ENCODE peak calls at places on chromosomes 2 and 18, in ten cellular contexts. V is stomach, M is MM.1S, J is colonic mucosa, U is breast epithelium, Q is HCT116, I is pancreas, X is left lung, O is psoas muscle, C is Karpas-422. W is an unnamed sample. For H3K9me3 and H3K36me3, the result is how much of the 10 kb centered on the place peaks cover.

GRCh38 chr2:98478088-98478551 is 33.5 kb downstream of the INPP4A start:
- DNase-seq in O (no peak), J (no peak), M (no peak), V (no peak), X (no peak), C (no peak), Q (no peak), U (no peak), I (no peak), W (no peak)

GRCh38 chr2:100451734-100452133 is 18.5 kb upstream of the NMS start:
- DNase-seq in Q (no peak), V (no peak), M (no peak), J (no peak), C (no peak), U (no peak), O (no peak), X (no peak), I (no peak), W (no peak)

GRCh38 chr2:202270487-202270886 is 4.9 kb downstream of the NOP58 start:
- DNase-seq in U (no peak), Q (no peak), M (no peak), J (no peak), C (peak), O (no peak), I (no peak), X (no peak), V (no peak), W (no peak)

GRCh38 chr2:214410918-214411554 is at the start of gene VWC2L:
- DNase-seq in Q (peak), O (peak), X (peak), J (peak), U (peak), I (peak), C (peak), M (peak), V (peak), W (no peak)

GRCh38 chr18:46053368-46054095 is 18.5 kb downstream of the PSTPIP2 start:
- DNase-seq in X (no peak), C (no peak), J (no peak), O (no peak), V (no peak), M (no peak), U (no peak), I (no peak), Q (no peak), W (no peak)

GRCh38 chr18:23228102-23229051 is 93.1 kb downstream of the CABLES1 start:
- DNase-seq in C (peak), U (no peak), Q (no peak), M (peak), V (no peak), J (no peak), O (no peak), I (no peak), X (no peak), W (no peak)

GRCh38 chr2:191166111-191166755 is 15.4 kb upstream of the STAT4 start:
- DNase-seq in I (no peak), U (no peak), J (no peak), C (no peak), M (no peak), X (no peak), Q (no peak), V (no peak), O (no peak), W (no peak)

GRCh38 chr2:149744845-149745244 is 157.3 kb upstream of the MMADHC start:
- DNase-seq in C (no peak), X (no peak), V (no peak), U (no peak), Q (no peak), O (no peak), M (no peak), I (no peak), J (no peak), W (no peak)

GRCh38 chr2:130371723-130372054 is 15.8 kb downstream of the PTPN18 start:
- DNase-seq in O (no peak), Q (no peak), V (no peak), X (no peak), C (no peak), I (no peak), M (no peak), U (peak), J (no peak), W (no peak)

GRCh38 chr18:26493021-26493420 is 55.3 kb downstream of the KCTD1 start:
- DNase-seq in X (no peak), V (no peak), M (no peak), C (no peak), U (no peak), O (no peak), I (no peak), Q (no peak), J (no peak), W (no peak)

GRCh38 chr2:199348871-199349270 is 108.9 kb downstream of the SATB2 start:
- DNase-seq in Q (no peak), X (no peak), I (no peak), V (no peak), M (no peak), U (no peak), C (no peak), J (no peak), O (no peak), W (no peak)

GRCh38 chr2:109562421-109562820 is 51.3 kb downstream of the SEPTIN10 start:
- DNase-seq in U (no peak), X (no peak), J (no peak), O (no peak), V (no peak), I (no peak), Q (peak), M (no peak), C (no peak), W (no peak)

GRCh38 chr2:191917967-191918651 is 71.2 kb upstream of the CAVIN2 start:
- DNase-seq in X (no peak), M (no peak), V (no peak), J (no peak), O (no peak), C (no peak), U (no peak), Q (no peak), I (no peak), W (no peak)

GRCh38 chr2:208648368-208648767 is 241.8 kb downstream of the PTH2R start:
- DNase-seq in M (no peak), U (no peak), Q (no peak), V (no peak), C (no peak), I (no peak), J (no peak), X (no peak), O (no peak), W (no peak)

GRCh38 chr2:42219160-42219559 is 50.0 kb downstream of the EML4 start:
- DNase-seq in M (no peak), Q (no peak), J (no peak), I (no peak), U (no peak), O (no peak), C (no peak), V (no peak), X (no peak), W (no peak)

GRCh38 chr2:156430236-156430977 is 5.8 kb upstream of the GPD2 start:
- DNase-seq in O (no peak), U (no peak), J (no peak), V (no peak), X (no peak), I (no peak), C (no peak), M (no peak), Q (no peak), W (no peak)

GRCh38 chr2:186687774-186688173 is 6.1 kb upstream of the FAM171B start:
- DNase-seq in C (no peak), J (no peak), U (no peak), Q (no peak), I (no peak), X (no peak), O (no peak), M (no peak), V (no peak), W (no peak)

GRCh38 chr2:65024149-65024829 is 31.9 kb upstream of the CEP68 start:
- DNase-seq in V (no peak), Q (peak), C (no peak), X (no peak), J (no peak), M (no peak), U (no peak), O (no peak), I (no peak), W (no peak)

GRCh38 chr2:195364015-195364965 is 292.7 kb upstream of the SLC39A10 start:
- DNase-seq in O (no peak), X (no peak), M (no peak), I (no peak), U (no peak), Q (no peak), V (no peak), C (no peak), J (no peak), W (no peak)

GRCh38 chr2:115290478-115290877 is 848.0 kb downstream of the DPP10 start:
- DNase-seq in Q (no peak), I (no peak), O (no peak), J (no peak), U (no peak), V (no peak), X (no peak), M (no peak), C (no peak), W (no peak)

GRCh38 chr18:36296591-36297418 is 708 bp upstream of the FHOD3 start:
- DNase-seq in O (peak), X (peak), M (peak), C (no peak), Q (peak), I (peak), J (peak), V (no peak), U (peak), W (no peak)

GRCh38 chr2:198293281-198293680 is 488.9 kb downstream of the PLCL1 start:
- DNase-seq in J (no peak), I (no peak), X (no peak), V (no peak), U (no peak), Q (no peak), O (no peak), M (no peak), C (no peak), W (no peak)

DNA sequence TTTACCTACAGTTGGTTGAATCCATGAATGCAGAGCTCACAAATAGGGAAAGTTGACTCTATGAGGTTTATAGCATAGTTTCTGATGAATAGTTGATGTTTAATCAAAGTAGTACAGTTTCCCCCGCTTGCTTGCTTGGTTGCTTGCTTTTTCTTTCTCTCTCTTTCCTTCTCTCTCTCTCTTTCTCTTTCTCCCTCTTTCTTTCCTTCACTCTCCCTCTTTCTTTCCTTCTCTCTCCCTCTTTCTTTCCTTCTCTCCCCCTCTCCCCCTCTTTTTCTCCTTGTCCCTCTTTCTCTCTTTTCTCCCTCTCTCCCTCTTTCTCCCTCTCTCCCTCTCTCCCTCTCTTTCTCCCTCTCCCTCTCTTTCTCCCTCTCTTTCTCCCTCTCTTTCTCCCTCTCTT is 999.9 kb upstream of the CELF4 start:
- DNase-seq in J (no peak), C (no peak), U (no peak), M (no peak), V (no peak), X (no peak), I (no peak), O (no peak), Q (no peak), W (no peak)
- H3K9me3 ChIP-seq in J (under half), C (under half), U (under half), M (under half), V (under half), X (under half), I (under half), O (under half), Q (under half), W (under half)

GRCh38 chr2:43943809-43944452 is 51.9 kb downstream of the LRPPRC start:
- DNase-seq in I (no peak), V (no peak), O (no peak), U (no peak), J (no peak), Q (no peak), C (no peak), X (no peak), M (no peak), W (no peak)

GRCh38 chr2:43950383-43951008 is 45.3 kb downstream of the LRPPRC start:
- DNase-seq in X (no peak), M (peak), V (no peak), O (no peak), C (peak), J (no peak), Q (peak), U (no peak), I (no peak), W (no peak)

GRCh38 chr2:43945439-43945838 is 50.4 kb downstream of the LRPPRC start:
- DNase-seq in O (no peak), I (no peak), U (no peak), J (no peak), Q (no peak), C (no peak), M (no peak), V (no peak), X (no peak), W (no peak)

GRCh38 chr2:43944915-43945314 is 50.9 kb downstream of the LRPPRC start:
- DNase-seq in V (no peak), X (no peak), O (no peak), J (no peak), M (no peak), U (no peak), I (no peak), Q (no peak), C (peak), W (no peak)

GRCh38 chr2:43948370-43948769 is 47.4 kb downstream of the LRPPRC start:
- DNase-seq in I (no peak), V (no peak), U (no peak), Q (no peak), M (no peak), J (no peak), X (no peak), C (no peak), O (no peak), W (no peak)
- H3K36me3 ChIP-seq in I (half or more), V (half or more), U (under half), Q (half or more), M (under half), J (under half), X (half or more), C (half or more), O (half or more), W (half or more)

DNA sequence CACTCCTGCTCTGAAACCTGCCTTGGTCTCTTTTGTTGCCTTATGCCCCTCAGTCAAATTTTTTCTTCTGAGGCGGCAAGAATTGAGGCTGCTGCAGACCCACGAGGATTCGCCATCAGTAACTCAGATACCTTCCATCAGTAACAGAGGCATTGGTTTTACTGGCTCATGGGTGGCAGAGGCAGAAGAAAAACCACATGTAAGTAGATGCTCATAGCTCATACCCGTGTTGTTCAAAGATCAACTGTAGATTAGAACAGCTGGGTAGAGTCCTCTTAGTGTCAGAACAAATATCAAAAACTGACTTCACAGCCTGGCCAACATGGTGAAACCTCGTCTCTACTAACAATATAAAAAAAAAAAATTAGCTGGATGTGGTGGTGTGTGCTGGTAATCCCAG is 598.0 kb upstream of the SOX11 start:
- DNase-seq in U (no peak), I (no peak), M (no peak), O (no peak), X (no peak), C (no peak), V (no peak), Q (no peak), J (no peak), W (no peak)
- H3K9me3 ChIP-seq in U (under half), I (under half), M (under half), O (under half), X (under half), C (under half), V (under half), Q (under half), J (under half), W (under half)

GRCh38 chr18:48638896-48639771 is 100.3 kb downstream of the CTIF start:
- DNase-seq in U (no peak), J (no peak), I (no peak), O (no peak), V (no peak), X (no peak), Q (no peak), M (no peak), C (peak), W (no peak)
- H3K36me3 ChIP-seq in U (under half), J (under half), I (under half), O (under half), V (under half), X (under half), Q (under half), M (under half), C (under half), W (under half)

DNA sequence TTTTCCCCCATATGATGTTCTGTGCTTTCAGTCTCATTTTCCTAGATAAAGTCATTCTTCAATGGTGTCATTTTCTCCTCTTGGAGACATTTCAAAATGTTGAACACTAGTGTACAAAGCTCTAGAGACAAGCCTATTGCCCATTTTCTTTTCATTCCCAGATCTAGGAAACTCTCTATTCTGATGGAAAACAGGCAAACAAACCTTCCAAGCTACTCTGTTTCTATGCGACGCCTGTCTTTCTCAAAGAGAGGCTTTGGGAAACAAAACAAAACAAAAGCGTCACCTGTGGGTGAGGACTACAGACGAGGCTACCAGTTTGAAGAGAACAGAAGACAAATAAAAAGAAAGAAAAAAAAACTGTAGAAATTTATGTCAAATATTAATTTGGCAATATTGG is 311.0 kb downstream of the CBLN2 start:
- DNase-seq in V (no peak), J (no peak), X (no peak), C (no peak), U (no peak), I (no peak), M (no peak), Q (no peak), O (no peak), W (no peak)
- H3K9me3 ChIP-seq in V (under half), J (under half), X (under half), C (under half), U (under half), I (under half), M (under half), Q (under half), O (under half), W (under half)

GRCh38 chr2:151819920-151820319 is 8.3 kb downstream of the ARL5A start:
- DNase-seq in U (no peak), M (no peak), X (no peak), V (no peak), I (no peak), J (no peak), C (no peak), O (no peak), Q (no peak), W (no peak)

GRCh38 chr2:151815821-151816489 is 12.3 kb downstream of the ARL5A start:
- DNase-seq in J (no peak), O (no peak), I (no peak), U (no peak), X (no peak), Q (no peak), V (no peak), M (no peak), C (no peak), W (no peak)

GRCh38 chr2:151816858-151817257 is 11.4 kb downstream of the ARL5A start:
- DNase-seq in M (no peak), U (no peak), J (no peak), V (no peak), I (no peak), Q (no peak), C (no peak), X (no peak), O (no peak), W (no peak)

GRCh38 chr2:151823651-151824050 is 4.6 kb downstream of the ARL5A start:
- DNase-seq in O (no peak), V (no peak), C (no peak), X (no peak), U (no peak), Q (no peak), J (no peak), M (no peak), I (no peak), W (no peak)

GRCh38 chr2:151817929-151818328 is 10.3 kb downstream of the ARL5A start:
- DNase-seq in M (no peak), C (no peak), O (no peak), I (no peak), Q (no peak), U (no peak), X (no peak), J (no peak), V (no peak), W (no peak)
- H3K36me3 ChIP-seq in M (under half), C (under half), O (under half), I (under half), Q (under half), U (under half), X (under half), J (under half), V (under half), W (under half)

GRCh38 chr18:29328932-29329331 is 1152.0 kb upstream of the CDH2 start:
- DNase-seq in I (no peak), O (no peak), J (no peak), V (no peak), Q (no peak), M (no peak), X (no peak), C (no peak), U (no peak), W (no peak)
- H3K9me3 ChIP-seq in I (under half), O (under half), J (under half), V (under half), Q (under half), M (under half), X (under half), C (under half), U (under half), W (under half)

DNA sequence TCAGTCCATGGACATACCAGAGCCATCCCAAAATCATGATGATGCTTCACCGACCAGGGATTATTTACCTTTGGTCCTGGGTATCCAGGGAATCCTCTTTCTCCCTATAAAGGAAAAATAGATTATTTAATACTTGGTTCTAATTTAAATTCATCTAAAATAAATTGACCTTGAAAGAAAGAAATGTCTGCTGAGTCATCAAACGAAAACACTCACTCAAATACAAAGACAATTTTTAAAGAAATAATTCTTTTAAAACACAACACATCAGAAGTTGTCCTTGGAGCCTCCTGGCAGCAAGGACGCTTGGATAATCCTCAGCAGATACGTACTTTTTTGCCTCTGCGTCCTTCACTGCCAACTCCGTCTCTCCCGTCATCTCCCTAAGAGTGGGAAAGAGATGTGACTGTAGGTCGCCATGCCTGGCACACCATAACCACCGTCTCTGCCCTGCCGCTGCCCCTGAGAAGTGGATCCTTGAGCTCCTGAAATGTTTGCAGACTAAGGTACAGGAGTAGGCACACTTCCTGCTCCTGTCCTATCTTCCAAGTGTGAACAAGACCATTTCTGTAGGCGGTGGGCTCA is 65.6 kb downstream of the COL6A3 start:
- DNase-seq in V (no peak), X (no peak), Q (no peak), M (no peak), I (no peak), U (no peak), O (no peak), J (no peak), C (no peak), W (no peak)
- H3K36me3 ChIP-seq in V (under half), X (under half), Q (under half), M (under half), I (under half), U (under half), O (under half), J (under half), C (under half), W (under half)

DNA sequence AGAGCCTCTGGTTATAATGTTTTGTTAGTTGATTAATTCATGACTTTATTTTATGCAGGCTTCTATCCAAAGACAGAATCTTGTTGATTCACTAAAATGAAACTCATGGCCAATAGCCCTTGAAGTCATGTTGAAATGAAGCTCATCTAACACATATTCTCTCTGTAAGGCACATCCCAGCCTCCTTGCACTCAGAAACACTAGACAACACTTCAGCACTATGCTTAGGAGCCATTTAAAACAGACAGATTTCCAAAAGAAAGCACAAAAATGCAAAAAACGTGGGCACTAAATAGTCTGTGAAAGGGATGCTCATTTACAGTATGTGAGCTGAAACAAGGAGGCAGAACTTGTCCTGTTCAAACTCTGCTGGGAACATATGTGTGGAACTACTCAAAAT is 124.4 kb downstream of the MYCN start:
- DNase-seq in U (no peak), C (no peak), X (no peak), M (no peak), O (no peak), J (no peak), I (no peak), Q (no peak), V (no peak), W (no peak)
- H3K9me3 ChIP-seq in U (under half), C (under half), X (under half), M (under half), O (under half), J (under half), I (under half), Q (under half), V (under half), W (under half)

W was measured in effector memory CD4-positive, alpha-beta T cell.